ENCODE peak calls at places on chromosome 15, in six cellular contexts. A is mesothelial cell of epicardium; H is lung; E is activated T-cell treated with anti-CD3 and anti-CD28 coated beads, Interleukin-2, amount 50 U/mL, for 72 hours; G is stimulated activated CD4-positive, alpha-beta T cell treated with anti-CD3 and anti-CD28 coated beads, Interleukin-1b, Interleukin-23, amount 100 ng/mL, for 4 hours; M is coronary artery. W is an unnamed sample.

GRCh38 chr15:59437777-59438574 is at the start of gene FAM81A:
- DNase-seq in E (peak), H (peak), G (peak), A (peak), M (peak), W (peak)

GRCh38 chr15:51054535-51054934 is 40.2 kb downstream of the TNFAIP8L3 start:
- DNase-seq in M (no peak), E (no peak), A (no peak), G (no peak), H (no peak), W (no peak)

GRCh38 chr15:85475317-85475701 is 94.9 kb downstream of the AKAP13 start:
- DNase-seq in A (no peak), G (no peak), E (no peak), M (no peak), H (no peak), W (no peak)

GRCh38 chr15:96274698-96275097 is 55.8 kb upstream of the NR2F2 start:
- DNase-seq in A (no peak), H (no peak), G (no peak), E (no peak), M (no peak), W (no peak)

GRCh38 chr15:47620960-47621681 is 96.2 kb upstream of the SEMA6D start:
- DNase-seq in H (no peak), A (no peak), G (no peak), E (no peak), M (no peak), W (no peak)

GRCh38 chr15:38555686-38556334 is 8.8 kb downstream of the RASGRP1 start:
- DNase-seq in M (no peak), E (peak), H (no peak), G (no peak), A (no peak), W (no peak)

GRCh38 chr15:89662893-89663673 is 7.8 kb upstream of the KIF7 start:
- DNase-seq in H (peak), A (no peak), E (no peak), G (no peak), M (peak), W (no peak)

GRCh38 chr15:58748040-58748786 is 1.3 kb downstream of the ADAM10 start:
- DNase-seq in M (no peak), H (no peak), G (no peak), A (no peak), E (peak), W (no peak)

GRCh38 chr15:52097176-52097575 is 15.4 kb downstream of the BCL2L10 start:
- DNase-seq in H (no peak), A (no peak), M (no peak), G (no peak), E (no peak), W (no peak)

GRCh38 chr15:62855085-62855476 is 187.5 kb upstream of the TPM1 start:
- DNase-seq in M (no peak), A (no peak), G (no peak), H (no peak), E (no peak), W (no peak)

GRCh38 chr15:67067930-67068542 is 2.6 kb downstream of the SMAD3 start:
- DNase-seq in E (no peak), M (no peak), G (no peak), H (no peak), A (no peak), W (no peak)

GRCh38 chr15:51758645-51759044 is 7.2 kb downstream of the TMOD2 start:
- DNase-seq in M (no peak), E (no peak), A (peak), H (no peak), G (no peak), W (no peak)

GRCh38 chr15:45399381-45400212 is 21.3 kb upstream of the GATM start:
- DNase-seq in A (no peak), G (no peak), E (no peak), H (no peak), M (no peak), W (no peak)

GRCh38 chr15:23477920-23478319 is 30.9 kb upstream of the GOLGA6L2 start:
- DNase-seq in M (no peak), E (no peak), A (no peak), H (no peak), G (no peak), W (no peak)

GRCh38 chr15:72136170-72137051 is 18.2 kb downstream of the SENP8 start:
- DNase-seq in M (no peak), E (no peak), H (no peak), G (no peak), A (no peak), W (no peak)

GRCh38 chr15:77614251-77614806 is 18.4 kb downstream of the LINGO1 start:
- DNase-seq in G (no peak), E (no peak), M (no peak), A (no peak), H (no peak), W (no peak)

GRCh38 chr15:59701880-59702279 is 12.8 kb upstream of the BNIP2 start:
- DNase-seq in G (no peak), H (no peak), A (no peak), E (no peak), M (no peak), W (no peak)

GRCh38 chr15:94930945-94931344 is 699.6 kb downstream of the MCTP2 start:
- DNase-seq in M (no peak), H (no peak), A (no peak), E (no peak), G (no peak), W (no peak)

W was measured in progenitor cell of endocrine pancreas.